ENCODE peak calls at places on chromosomes 13 and 19, in ten cellular contexts. One of them, this sample, is unnamed.

GRCh38 chr13:94050039-94050438 is 429.4 kb downstream of the DCT start:
- DNase-seq in NCI-H460: no peak
- DNase-seq in substantia nigra: no peak
- DNase-seq in heart right ventricle: no peak
- DNase-seq in progenitor cell of endocrine pancreas: no peak
- DNase-seq in Kasumi-1: no peak
- DNase-seq in HCT116: no peak
- DNase-seq in MCF 10A: no peak
- DNase-seq in A172: no peak
- DNase-seq in type B pancreatic cell: no peak
- DNase-seq in this sample: no peak

GRCh38 chr19:14114854-14115253 is 2.7 kb downstream of the PRKACA start:
- DNase-seq in A172: peak
- DNase-seq in MCF 10A: peak
- DNase-seq in substantia nigra: no peak
- DNase-seq in type B pancreatic cell: no peak
- DNase-seq in HCT116: no peak
- DNase-seq in Kasumi-1: peak
- DNase-seq in NCI-H460: no peak
- DNase-seq in progenitor cell of endocrine pancreas: no peak
- DNase-seq in heart right ventricle: peak
- DNase-seq in this sample: peak

GRCh38 chr13:61410669-61411297 is 4.9 kb downstream of the PCDH20 start:
- DNase-seq in heart right ventricle: no peak
- DNase-seq in A172: no peak
- DNase-seq in NCI-H460: no peak
- DNase-seq in substantia nigra: no peak
- DNase-seq in MCF 10A: peak
- DNase-seq in progenitor cell of endocrine pancreas: no peak
- DNase-seq in HCT116: peak
- DNase-seq in type B pancreatic cell: no peak
- DNase-seq in Kasumi-1: peak
- DNase-seq in this sample: no peak

GRCh38 chr13:105957769-105958438 is 577.6 kb downstream of the EFNB2 start:
- DNase-seq in substantia nigra: no peak
- DNase-seq in progenitor cell of endocrine pancreas: no peak
- DNase-seq in NCI-H460: no peak
- DNase-seq in A172: no peak
- DNase-seq in heart right ventricle: no peak
- DNase-seq in MCF 10A: no peak
- DNase-seq in Kasumi-1: no peak
- DNase-seq in HCT116: no peak
- DNase-seq in type B pancreatic cell: no peak
- DNase-seq in this sample: no peak

GRCh38 chr19:14410054-14410774 is 8.9 kb downstream of the DDX39A start:
- DNase-seq in HCT116: no peak
- DNase-seq in MCF 10A: no peak
- DNase-seq in heart right ventricle: no peak
- DNase-seq in A172: no peak
- DNase-seq in substantia nigra: no peak
- DNase-seq in progenitor cell of endocrine pancreas: no peak
- DNase-seq in Kasumi-1: no peak
- DNase-seq in type B pancreatic cell: no peak
- DNase-seq in NCI-H460: no peak
- DNase-seq in this sample: no peak

GRCh38 chr19:48419158-48419920 is 25.9 kb downstream of the GRIN2D start:
- DNase-seq in NCI-H460: no peak
- DNase-seq in A172: peak
- DNase-seq in progenitor cell of endocrine pancreas: no peak
- DNase-seq in heart right ventricle: no peak
- DNase-seq in type B pancreatic cell: no peak
- DNase-seq in HCT116: no peak
- DNase-seq in Kasumi-1: peak
- DNase-seq in substantia nigra: no peak
- DNase-seq in MCF 10A: no peak
- DNase-seq in this sample: no peak

GRCh38 chr13:50389726-50390125 is 374.5 kb downstream of the KCNRG start:
- DNase-seq in progenitor cell of endocrine pancreas: no peak
- DNase-seq in NCI-H460: no peak
- DNase-seq in type B pancreatic cell: no peak
- DNase-seq in HCT116: no peak
- DNase-seq in MCF 10A: no peak
- DNase-seq in Kasumi-1: no peak
- DNase-seq in heart right ventricle: no peak
- DNase-seq in A172: no peak
- DNase-seq in substantia nigra: no peak
- DNase-seq in this sample: no peak

GRCh38 chr13:61170791-61171330 is 244.8 kb downstream of the PCDH20 start:
- DNase-seq in substantia nigra: no peak
- DNase-seq in MCF 10A: peak
- DNase-seq in A172: no peak
- DNase-seq in type B pancreatic cell: no peak
- DNase-seq in NCI-H460: no peak
- DNase-seq in HCT116: no peak
- DNase-seq in progenitor cell of endocrine pancreas: no peak
- DNase-seq in heart right ventricle: peak
- DNase-seq in Kasumi-1: no peak
- DNase-seq in this sample: no peak

GRCh38 chr13:45446181-45446580 is 18.6 kb upstream of the COG3 start:
- DNase-seq in A172: peak
- DNase-seq in substantia nigra: no peak
- DNase-seq in progenitor cell of endocrine pancreas: no peak
- DNase-seq in HCT116: no peak
- DNase-seq in Kasumi-1: no peak
- DNase-seq in MCF 10A: no peak
- DNase-seq in type B pancreatic cell: no peak
- DNase-seq in heart right ventricle: no peak
- DNase-seq in NCI-H460: no peak
- DNase-seq in this sample: no peak

GRCh38 chr13:49082653-49083536 is 107.2 kb downstream of the FNDC3A start:
- DNase-seq in HCT116: no peak
- DNase-seq in heart right ventricle: no peak
- DNase-seq in MCF 10A: peak
- DNase-seq in Kasumi-1: no peak
- DNase-seq in NCI-H460: no peak
- DNase-seq in A172: no peak
- DNase-seq in type B pancreatic cell: no peak
- DNase-seq in progenitor cell of endocrine pancreas: no peak
- DNase-seq in substantia nigra: no peak
- DNase-seq in this sample: no peak

GRCh38 chr19:3108775-3109174 is 14.6 kb downstream of the GNA11 start:
- DNase-seq in Kasumi-1: peak
- DNase-seq in substantia nigra: no peak
- DNase-seq in A172: peak
- DNase-seq in type B pancreatic cell: no peak
- DNase-seq in progenitor cell of endocrine pancreas: peak
- DNase-seq in heart right ventricle: peak
- DNase-seq in HCT116: no peak
- DNase-seq in MCF 10A: peak
- DNase-seq in NCI-H460: peak
- DNase-seq in this sample: no peak

GRCh38 chr13:43935878-43936277 is 56.2 kb downstream of the LACC1 start:
- DNase-seq in A172: no peak
- DNase-seq in MCF 10A: no peak
- DNase-seq in NCI-H460: no peak
- DNase-seq in substantia nigra: no peak
- DNase-seq in type B pancreatic cell: no peak
- DNase-seq in HCT116: no peak
- DNase-seq in progenitor cell of endocrine pancreas: no peak
- DNase-seq in Kasumi-1: no peak
- DNase-seq in heart right ventricle: no peak
- DNase-seq in this sample: no peak

GRCh38 chr13:108146642-108147041 is 68.7 kb downstream of the LIG4 start:
- DNase-seq in Kasumi-1: no peak
- DNase-seq in HCT116: no peak
- DNase-seq in heart right ventricle: no peak
- DNase-seq in substantia nigra: no peak
- DNase-seq in MCF 10A: no peak
- DNase-seq in progenitor cell of endocrine pancreas: no peak
- DNase-seq in A172: no peak
- DNase-seq in type B pancreatic cell: no peak
- DNase-seq in NCI-H460: no peak
- DNase-seq in this sample: no peak

GRCh38 chr19:16429066-16429758 is 42.6 kb downstream of the EPS15L1 start:
- DNase-seq in HCT116: no peak
- DNase-seq in heart right ventricle: peak
- DNase-seq in progenitor cell of endocrine pancreas: no peak
- DNase-seq in substantia nigra: no peak
- DNase-seq in Kasumi-1: no peak
- DNase-seq in A172: no peak
- DNase-seq in type B pancreatic cell: no peak
- DNase-seq in NCI-H460: no peak
- DNase-seq in MCF 10A: peak
- DNase-seq in this sample: peak

GRCh38 chr13:114035583-114036501 is 62.0 kb upstream of the C13orf46 start:
- DNase-seq in heart right ventricle: no peak
- DNase-seq in progenitor cell of endocrine pancreas: no peak
- DNase-seq in A172: no peak
- DNase-seq in Kasumi-1: peak
- DNase-seq in substantia nigra: peak
- DNase-seq in HCT116: no peak
- DNase-seq in NCI-H460: no peak
- DNase-seq in MCF 10A: no peak
- DNase-seq in type B pancreatic cell: no peak
- DNase-seq in this sample: no peak

GRCh38 chr19:29491995-29492577 is 33.7 kb upstream of the VSTM2B start:
- DNase-seq in Kasumi-1: no peak
- DNase-seq in A172: no peak
- DNase-seq in MCF 10A: no peak
- DNase-seq in NCI-H460: no peak
- DNase-seq in HCT116: no peak
- DNase-seq in progenitor cell of endocrine pancreas: no peak
- DNase-seq in substantia nigra: no peak
- DNase-seq in heart right ventricle: no peak
- DNase-seq in type B pancreatic cell: no peak
- DNase-seq in this sample: peak

GRCh38 chr19:56477429-56478338 is 539 bp upstream of the ZNF667 start:
- DNase-seq in type B pancreatic cell: no peak
- DNase-seq in A172: peak
- DNase-seq in heart right ventricle: peak
- DNase-seq in progenitor cell of endocrine pancreas: no peak
- DNase-seq in HCT116: no peak
- DNase-seq in NCI-H460: no peak
- DNase-seq in substantia nigra: peak
- DNase-seq in Kasumi-1: no peak
- DNase-seq in MCF 10A: no peak
- DNase-seq in this sample: peak

GRCh38 chr13:31172535-31172934 is 10.8 kb upstream of the HSPH1 start:
- DNase-seq in HCT116: peak
- DNase-seq in MCF 10A: peak
- DNase-seq in NCI-H460: peak
- DNase-seq in A172: peak
- DNase-seq in Kasumi-1: no peak
- DNase-seq in progenitor cell of endocrine pancreas: no peak
- DNase-seq in type B pancreatic cell: no peak
- DNase-seq in heart right ventricle: no peak
- DNase-seq in substantia nigra: no peak
- DNase-seq in this sample: no peak

This sample was measured in upper lobe of right lung.